ENCODE peak calls at places on chromosome 12, in eight cellular contexts. B is left lobe of liver; M is esophagus squamous epithelium; N is cardiac fibroblast; A is NCI-H2081 treated with DMSO at 0.1 percent for 48 hours; C is central memory CD4-positive, alpha-beta T cell; T is mesenteric fat pad; V is CD4-positive, alpha-beta T cell. J is an unnamed sample.

GRCh38 chr12:26680724-26681455 is 152.1 kb downstream of the ITPR2 start:
- DNase-seq in B (no peak), M (no peak), N (peak), A (no peak), C (no peak), T (no peak), V (no peak), J (no peak)

GRCh38 chr12:31206038-31206670 is 119.8 kb downstream of the SINHCAF start:
- DNase-seq in B (no peak), M (no peak), N (peak), A (no peak), C (no peak), T (no peak), V (no peak), J (no peak)

GRCh38 chr12:47408171-47408871 is 297.5 kb downstream of the RPAP3 start:
- DNase-seq in B (no peak), M (no peak), N (no peak), A (no peak), C (peak), T (no peak), V (peak), J (peak)

GRCh38 chr12:82805812-82806497 is 119.2 kb downstream of the TMTC2 start:
- DNase-seq in B (no peak), M (no peak), N (peak), A (no peak), C (no peak), T (no peak), V (no peak), J (no peak)

GRCh38 chr12:109147954-109148353 is 31.6 kb downstream of the ACACB start:
- DNase-seq in B (peak), M (no peak), N (peak), A (no peak), C (no peak), T (no peak), V (no peak), J (no peak)

GRCh38 chr12:39235990-39236767 is 206.7 kb downstream of the KIF21A start:
- DNase-seq in B (no peak), M (no peak), N (peak), A (no peak), C (no peak), T (no peak), V (no peak), J (no peak)

GRCh38 chr12:111093428-111094142 is 173.2 kb upstream of the MYL2 start:
- DNase-seq in B (no peak), M (no peak), N (no peak), A (no peak), C (peak), T (no peak), V (peak), J (peak)

GRCh38 chr12:104718581-104718980 is 239.5 kb downstream of the SLC41A2 start:
- DNase-seq in B (no peak), M (no peak), N (peak), A (no peak), C (no peak), T (no peak), V (no peak), J (no peak)

GRCh38 chr12:21801522-21802288 is 27.2 kb upstream of the KCNJ8 start:
- DNase-seq in B (no peak), M (no peak), N (no peak), A (no peak), C (no peak), T (no peak), V (no peak), J (no peak)

GRCh38 chr12:47808049-47808448 is 11.7 kb downstream of the HDAC7 start:
- DNase-seq in B (no peak), M (no peak), N (peak), A (no peak), C (peak), T (no peak), V (peak), J (peak)

GRCh38 chr12:65953621-65954020 is 129.3 kb downstream of the HMGA2 start:
- DNase-seq in B (no peak), M (no peak), N (no peak), A (no peak), C (no peak), T (no peak), V (no peak), J (no peak)

GRCh38 chr12:119266963-119267362 is 67.6 kb upstream of the CCDC60 start:
- DNase-seq in B (no peak), M (no peak), N (no peak), A (no peak), C (no peak), T (no peak), V (no peak), J (no peak)

GRCh38 chr12:76460807-76461206 is 98.8 kb downstream of the OSBPL8 start:
- DNase-seq in B (no peak), M (no peak), N (no peak), A (no peak), C (no peak), T (no peak), V (no peak), J (no peak)

GRCh38 chr12:6553051-6553868 is 2.6 kb downstream of the IFFO1 start:
- DNase-seq in B (no peak), M (no peak), N (peak), A (no peak), C (no peak), T (no peak), V (no peak), J (no peak)

GRCh38 chr12:125240717-125241116 is 175.5 kb downstream of the AACS start:
- DNase-seq in B (no peak), M (no peak), N (no peak), A (no peak), C (no peak), T (no peak), V (no peak), J (no peak)

GRCh38 chr12:3624273-3624672 is 128.6 kb downstream of the CRACR2A start:
- DNase-seq in B (no peak), M (no peak), N (no peak), A (no peak), C (no peak), T (peak), V (no peak), J (no peak)

GRCh38 chr12:53659011-53659551 is 16.8 kb downstream of the ATP5MC2 start:
- DNase-seq in B (peak), M (no peak), N (peak), A (peak), C (no peak), T (no peak), V (no peak), J (no peak)

GRCh38 chr12:131587565-131587964 is 123.3 kb upstream of the SFSWAP start:
- DNase-seq in B (no peak), M (no peak), N (no peak), A (no peak), C (no peak), T (no peak), V (no peak), J (no peak)

GRCh38 chr12:57522887-57523705 is 472 bp downstream of the MBD6 start:
- DNase-seq in B (peak), M (no peak), N (peak), A (no peak), C (no peak), T (no peak), V (peak), J (peak)

GRCh38 chr12:106195638-106196037 is 52.2 kb downstream of the CKAP4 start:
- DNase-seq in B (peak), M (no peak), N (peak), A (no peak), C (no peak), T (no peak), V (no peak), J (no peak)

GRCh38 chr12:48334807-48335206 is 15.9 kb downstream of the ZNF641 start:
- DNase-seq in B (no peak), M (no peak), N (no peak), A (no peak), C (no peak), T (no peak), V (no peak), J (no peak)

GRCh38 chr12:28963554-28963953 is 185.5 kb upstream of the FAR2 start:
- DNase-seq in B (no peak), M (no peak), N (peak), A (no peak), C (no peak), T (no peak), V (no peak), J (peak)

GRCh38 chr12:132014092-132014914 is 64.6 kb downstream of the EP400 start:
- DNase-seq in B (peak), M (no peak), N (no peak), A (no peak), C (no peak), T (no peak), V (no peak), J (no peak)